ENCODE peak calls at places on chromosome 2, in six cellular contexts. W is stimulated activated CD4-positive, alpha-beta T cell treated with anti-CD3 and anti-CD28 coated beads, Interleukin-2, amount 100 ng/mL, for 48 hours; H is HCT116; O is choroid plexus epithelial cell; D is progenitor cell of endocrine pancreas; G is renal cortical epithelial cell. C is an unnamed sample.

GRCh38 chr2:69945900-69946299 is 15.5 kb downstream of the ASPRV1 start:
- DNase-seq in O (no peak), W (no peak), D (no peak), G (no peak), H (no peak), C (no peak)

GRCh38 chr2:215614296-215614695 is 178.4 kb upstream of the FN1 start:
- DNase-seq in O (no peak), W (no peak), D (no peak), H (no peak), G (no peak), C (no peak)

GRCh38 chr2:177021686-177022085 is 190.9 kb upstream of the HNRNPA3 start:
- DNase-seq in D (no peak), W (no peak), G (no peak), H (no peak), O (no peak), C (no peak)

GRCh38 chr2:113278812-113279139 is at the start of gene PAX8:
- DNase-seq in D (no peak), H (no peak), G (peak), W (no peak), O (no peak), C (no peak)

GRCh38 chr2:6069354-6069753 is 377.2 kb downstream of the SOX11 start:
- DNase-seq in W (no peak), D (no peak), G (no peak), O (no peak), H (no peak), C (no peak)

GRCh38 chr2:47501374-47502200 is 98.6 kb downstream of the MSH2 start:
- DNase-seq in W (no peak), O (peak), H (no peak), D (no peak), G (peak), C (no peak)

GRCh38 chr2:172888704-172889103 is 153.1 kb downstream of the RAPGEF4 start:
- DNase-seq in G (no peak), H (no peak), D (no peak), W (no peak), O (peak), C (no peak)

GRCh38 chr2:133240505-133241230 is 327.6 kb downstream of the NCKAP5 start:
- DNase-seq in O (peak), D (no peak), H (no peak), G (no peak), W (no peak), C (peak)

C was measured in fibroblast of gingiva.